ENCODE peak calls at places on chromosomes 7 and 10, in six cellular contexts. F is CD4-positive, alpha-beta T cell; U is epithelial cell of esophagus; W is HepG2; C is glutamatergic neuron; G is kidney epithelial cell. O is an unnamed sample.

GRCh38 chr10:131848741-131849590 is 51.8 kb upstream of the PPP2R2D start:
- DNase-seq in F (no peak), U (no peak), W (no peak), C (no peak), G (no peak), O (no peak)

GRCh38 chr7:127782550-127783266 is 130.7 kb downstream of the SND1 start:
- DNase-seq in F (no peak), U (peak; percentile 21), W (no peak), C (no peak), G (no peak), O (no peak)

GRCh38 chr10:99850041-99850766 is 67.8 kb downstream of the ABCC2 start:
- DNase-seq in F (no peak), U (no peak), W (no peak), C (no peak), G (no peak), O (no peak)

GRCh38 chr7:134276951-134277350 is 39.8 kb downstream of the SLC35B4 start:
- DNase-seq in F (no peak), U (no peak), W (no peak), C (no peak), G (no peak), O (no peak)

GRCh38 chr10:335151-335800 is 200.0 kb downstream of the ZMYND11 start:
- DNase-seq in F (no peak), U (peak; percentile 69), W (no peak), C (no peak), G (no peak), O (no peak)

GRCh38 chr10:61835069-61835908 is 66.2 kb upstream of the ARID5B start:
- DNase-seq in F (no peak), U (peak; percentile 75), W (peak; percentile 44), C (no peak), G (no peak), O (peak; percentile 58)

GRCh38 chr10:75408911-75409885 is 7.6 kb upstream of the ZNF503 start:
- DNase-seq in F (peak; percentile 30), U (peak; percentile 83), W (no peak), C (peak; percentile 62), G (no peak), O (peak; percentile 89)

GRCh38 chr7:112495156-112495788 is 14.5 kb downstream of the LSMEM1 start:
- DNase-seq in F (no peak), U (peak; percentile 19), W (no peak), C (no peak), G (no peak), O (no peak)

GRCh38 chr7:87361320-87361719 is 15.9 kb downstream of the CROT start:
- DNase-seq in F (no peak), U (no peak), W (no peak), C (no peak), G (no peak), O (no peak)

GRCh38 chr7:131385039-131385605 is 57.4 kb downstream of the MKLN1 start:
- DNase-seq in F (no peak), U (no peak), W (no peak), C (no peak), G (no peak), O (no peak)

GRCh38 chr7:27143022-27143949 is at the start of gene HOXA5:
- DNase-seq in F (no peak), U (peak; percentile 95), W (peak; percentile 90), C (peak; percentile 70), G (peak; percentile 91), O (no peak)

GRCh38 chr7:105487559-105488218 is 34.4 kb downstream of the PUS7 start:
- DNase-seq in F (no peak), U (peak; percentile 75), W (peak; percentile 62), C (peak; percentile 52), G (peak; percentile 55), O (peak; percentile 2)

GRCh38 chr10:14601872-14602725 is 172.6 kb downstream of the FAM107B start:
- DNase-seq in F (peak; percentile 61), U (peak; percentile 87), W (peak; percentile 72), C (no peak), G (peak; percentile 82), O (peak; percentile 72)

GRCh38 chr10:71963756-71964668 is at the start of gene CHST3:
- DNase-seq in F (peak; percentile 2), U (peak; percentile 59), W (no peak), C (peak; percentile 65), G (no peak), O (peak; percentile 61)

GRCh38 chr7:44530990-44531389 is 10.1 kb downstream of the NPC1L1 start:
- DNase-seq in F (no peak), U (no peak), W (no peak), C (no peak), G (no peak), O (no peak)

GRCh38 chr7:117134885-117135552 is 181.7 kb downstream of the ST7 start:
- DNase-seq in F (no peak), U (no peak), W (no peak), C (no peak), G (no peak), O (no peak)

GRCh38 chr10:7408494-7409044 is 2.3 kb downstream of the SFMBT2 start:
- DNase-seq in F (peak; percentile 46), U (no peak), W (no peak), C (peak; percentile 83), G (no peak), O (peak; percentile 54)

GRCh38 chr10:7408003-7408493 is 2.8 kb downstream of the SFMBT2 start:
- DNase-seq in F (peak; percentile 60), U (no peak), W (no peak), C (peak; percentile 48), G (no peak), O (no peak)

GRCh38 chr10:7409732-7410168 is 1.1 kb downstream of the SFMBT2 start:
- DNase-seq in F (no peak), U (no peak), W (no peak), C (peak; percentile 30), G (no peak), O (no peak)

GRCh38 chr10:7410306-7410799 is 481 bp downstream of the SFMBT2 start:
- DNase-seq in F (peak; percentile 22), U (no peak), W (no peak), C (peak; percentile 43), G (no peak), O (peak; percentile 11)

DNA sequence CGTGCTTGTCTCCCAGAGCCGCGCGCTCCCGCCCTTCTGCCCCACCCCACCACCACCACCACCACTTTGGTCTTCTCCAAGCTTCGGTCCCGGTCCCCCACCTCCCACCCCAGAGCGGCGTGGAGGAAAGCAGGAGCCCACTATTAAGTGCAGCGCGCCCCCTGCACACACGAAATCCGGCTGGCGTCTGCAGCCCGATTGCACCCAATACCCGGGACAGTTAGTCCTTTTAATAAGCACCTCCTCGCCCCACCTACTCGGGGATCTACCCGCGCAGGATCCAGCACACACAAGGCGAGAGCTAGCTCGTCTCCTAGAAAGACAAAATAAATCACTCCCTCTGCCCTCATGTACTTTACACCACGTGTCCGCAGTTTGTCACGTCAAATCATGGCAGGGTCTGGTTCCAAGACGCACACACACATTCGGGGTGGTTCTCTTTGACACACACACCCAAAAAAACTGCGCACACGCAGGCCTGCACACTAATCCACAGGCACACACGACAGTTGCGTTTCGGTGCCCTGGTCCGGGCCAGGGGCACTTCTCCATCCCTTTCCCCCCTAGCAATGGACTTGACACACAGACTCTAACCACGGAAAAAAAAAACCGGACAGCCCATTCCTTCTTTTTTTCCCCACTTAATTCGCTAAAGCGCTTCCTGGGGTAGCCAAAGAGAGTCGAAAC is 1.6 kb downstream of the SFMBT2 start:
- DNase-seq in F (peak; percentile 51), U (no peak), W (no peak), C (peak; percentile 43), G (no peak), O (no peak)
- TF ChIP-seq CTCF in F (no peak), U (no peak), W (no peak), C (no peak), G (no peak), O (no peak)

GRCh38 chr10:7318836-7319235 is 92.0 kb downstream of the SFMBT2 start:
- DNase-seq in F (no peak), U (no peak), W (no peak), C (no peak), G (no peak), O (no peak)

GRCh38 chr10:7320072-7320471 is 90.8 kb downstream of the SFMBT2 start:
- DNase-seq in F (no peak), U (no peak), W (no peak), C (no peak), G (peak; percentile 10), O (no peak)

GRCh38 chr10:7317799-7318446 is 92.9 kb downstream of the SFMBT2 start:
- DNase-seq in F (no peak), U (no peak), W (no peak), C (no peak), G (no peak), O (no peak)

GRCh38 chr10:7319632-7320031 is 91.2 kb downstream of the SFMBT2 start:
- DNase-seq in F (no peak), U (no peak), W (no peak), C (no peak), G (no peak), O (no peak)

DNA sequence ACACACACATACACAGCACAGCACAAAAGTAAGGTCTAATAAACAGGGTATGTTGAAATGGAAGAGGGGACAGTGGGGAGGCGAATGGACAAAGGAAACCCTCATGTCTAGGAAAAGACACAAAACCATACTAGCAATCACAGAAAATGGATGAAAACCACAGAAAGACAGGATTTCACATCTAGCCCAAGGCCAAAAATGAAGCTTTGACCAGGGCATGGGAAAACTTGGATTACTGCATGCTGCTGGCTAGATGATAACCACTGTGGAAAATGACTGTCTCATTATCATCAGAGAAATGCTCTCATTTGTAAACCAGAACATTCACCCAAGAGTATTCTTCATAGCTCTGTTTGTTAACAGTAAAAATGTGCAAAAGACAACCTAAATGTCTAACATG is 88.2 kb downstream of the SFMBT2 start:
- DNase-seq in F (no peak), U (no peak), W (no peak), C (no peak), G (no peak), O (no peak)
- TF ChIP-seq CTCF in F (no peak), U (no peak), W (no peak), C (no peak), G (no peak), O (no peak)

DNA sequence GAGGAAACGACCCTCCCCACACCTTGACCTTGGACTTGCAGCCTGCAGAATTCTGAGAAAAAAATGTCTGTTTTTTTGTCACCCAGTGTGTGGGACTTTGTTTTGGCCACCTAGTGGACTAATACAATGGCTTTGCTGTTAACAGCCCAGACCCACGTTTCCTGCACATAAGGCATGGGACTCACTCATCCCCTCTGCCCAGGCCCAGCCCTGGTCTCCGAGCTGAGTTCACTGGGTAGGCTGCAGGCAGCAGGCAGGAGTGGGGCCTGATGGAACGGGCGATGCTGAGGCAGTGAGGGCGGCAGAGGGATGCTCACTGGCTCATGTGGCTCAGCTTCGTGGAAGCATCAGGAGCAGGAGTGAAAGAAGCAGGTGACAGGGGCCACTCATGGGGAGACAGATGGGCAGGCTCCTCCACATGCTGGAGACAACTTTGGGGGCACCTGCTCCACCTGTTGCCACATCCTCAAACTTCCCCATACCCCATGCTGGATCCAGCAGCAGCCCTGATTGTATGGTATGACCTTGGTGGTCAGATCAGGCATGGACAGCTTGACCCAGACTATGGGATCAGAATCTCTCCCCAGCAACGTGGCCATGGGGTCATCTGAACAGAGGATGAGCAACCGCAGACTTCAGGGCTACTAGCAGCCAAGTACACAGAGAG is 65.8 kb upstream of the ANTXRL start:
- DNase-seq in F (no peak), U (no peak), W (peak; percentile 11), C (no peak), G (no peak), O (peak; percentile 32)
- TF ChIP-seq CTCF in F (no peak), U (peak; percentile 14), W (peak; percentile 29), C (peak; percentile 54), G (no peak), O (peak; percentile 70)

DNA sequence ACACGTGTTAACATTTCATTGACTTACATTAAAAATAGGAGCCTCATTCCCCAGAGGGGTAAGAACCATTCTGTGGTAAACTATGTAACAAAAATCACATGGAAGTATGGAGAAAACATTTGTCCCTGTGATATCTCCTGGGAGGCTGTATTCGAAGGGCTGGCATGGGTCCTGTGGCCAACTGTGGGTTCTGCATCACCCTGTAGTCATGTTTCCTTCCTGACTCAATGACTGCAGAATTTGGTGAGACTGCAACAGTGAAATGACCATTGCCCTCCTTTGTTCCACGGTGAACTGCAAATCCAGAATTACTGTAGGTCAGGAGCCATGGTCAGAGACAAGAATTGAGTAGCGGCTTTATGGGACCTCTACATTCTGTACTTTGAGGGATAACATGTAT is 3.6 kb upstream of the ZEB1 start:
- DNase-seq in F (no peak), U (peak; percentile 35), W (no peak), C (no peak), G (no peak), O (no peak)
- TF ChIP-seq CTCF in F (no peak), U (no peak), W (no peak), C (no peak), G (no peak), O (no peak)